ENCODE peak calls at places on chromosomes 16 and 17, in seven cellular contexts. B, E, Q, P, T, R and J are unnamed samples.

GRCh38 chr16:11743308-11744074 is 834 bp upstream of the TXNDC11 start:
- DNase-seq in B (peak), E (peak), Q (no peak), P (peak), T (peak), R (peak), J (no peak)

GRCh38 chr16:12062343-12063003 is 85.9 kb downstream of the SNX29 start:
- DNase-seq in B (no peak), E (peak), Q (no peak), P (no peak), T (no peak), R (peak), J (no peak)

GRCh38 chr17:20922128-20922670 is 120.6 kb downstream of the USP22 start:
- DNase-seq in B (no peak), E (peak), Q (no peak), P (no peak), T (no peak), R (peak), J (no peak)

GRCh38 chr16:50530277-50531236 is 17.6 kb upstream of the NKD1 start:
- DNase-seq in B (peak), E (no peak), Q (no peak), P (peak), T (no peak), R (no peak), J (no peak)

GRCh38 chr17:70820276-70820675 is 650.9 kb downstream of the KCNJ2 start:
- DNase-seq in B (no peak), E (no peak), Q (no peak), P (no peak), T (no peak), R (peak), J (no peak)

GRCh38 chr16:82007189-82007588 is 4.1 kb downstream of the SDR42E1 start:
- DNase-seq in B (no peak), E (no peak), Q (no peak), P (no peak), T (no peak), R (no peak), J (no peak)

GRCh38 chr16:67571981-67572431 is 9.7 kb downstream of the CTCF start:
- DNase-seq in B (no peak), E (peak), Q (no peak), P (no peak), T (no peak), R (peak), J (no peak)

GRCh38 chr16:62077998-62078397 is 41.8 kb upstream of the CDH8 start:
- DNase-seq in B (no peak), E (no peak), Q (no peak), P (peak), T (no peak), R (peak), J (peak)

GRCh38 chr16:62089715-62090114 is 53.5 kb upstream of the CDH8 start:
- DNase-seq in B (no peak), E (no peak), Q (no peak), P (no peak), T (no peak), R (no peak), J (no peak)

GRCh38 chr17:43360376-43360738 is 38.4 kb upstream of the ARL4D start:
- DNase-seq in B (peak), E (peak), Q (no peak), P (peak), T (peak), R (no peak), J (no peak)

GRCh38 chr17:76805319-76805718 is 62.9 kb upstream of the MGAT5B start:
- DNase-seq in B (no peak), E (peak), Q (no peak), P (no peak), T (no peak), R (peak), J (no peak)

GRCh38 chr17:17877548-17878358 is 41.0 kb upstream of the SREBF1 start:
- DNase-seq in B (no peak), E (peak), Q (peak), P (peak), T (no peak), R (peak), J (no peak)